ENCODE peak calls at places on chromosomes 7 and 10, in eight cellular contexts. F is adrenal gland, T is AG10803, K is lower lobe of right lung, R is coronary artery, I is AG09319, X is B cell, M is thyroid gland. J is an unnamed sample.

GRCh38 chr7:36391436-36392198 is 2.0 kb downstream of the ANLN start:
- DNase-seq in F (no peak), X (no peak), R (no peak), T (no peak), I (no peak), M (no peak), K (no peak), J (no peak)

GRCh38 chr10:7251696-7252465 is 159.0 kb downstream of the SFMBT2 start:
- DNase-seq in R (no peak), X (no peak), M (no peak), F (peak; percentile 70), T (no peak), I (no peak), K (no peak), J (no peak)

GRCh38 chr7:55563596-55564325 is 8.5 kb downstream of the VOPP1 start:
- DNase-seq in T (no peak), K (no peak), X (no peak), F (no peak), M (no peak), I (no peak), R (no peak), J (no peak)

GRCh38 chr10:6347391-6347951 is 144.7 kb downstream of the PFKFB3 start:
- DNase-seq in F (peak; percentile 26), X (peak; percentile 70), T (peak; percentile 56), M (peak; percentile 13), I (no peak), R (no peak), K (no peak), J (peak; percentile 56)

GRCh38 chr10:80544316-80544953 is 6.7 kb downstream of the SH2D4B start:
- DNase-seq in R (no peak), F (no peak), T (no peak), M (no peak), K (no peak), I (no peak), X (no peak), J (peak; percentile 68)

GRCh38 chr10:34817586-34817985 is 2.5 kb upstream of the PARD3 start:
- DNase-seq in R (no peak), X (no peak), T (no peak), F (no peak), M (no peak), K (no peak), I (no peak), J (no peak)

GRCh38 chr10:29583674-29584073 is 51.1 kb downstream of the SVIL start:
- DNase-seq in F (no peak), M (no peak), K (no peak), I (no peak), X (no peak), T (no peak), R (no peak), J (no peak)

GRCh38 chr10:102796407-102797176 is 40.6 kb downstream of the CYP17A1 start:
- DNase-seq in R (peak; percentile 92), I (no peak), K (peak; percentile 81), F (peak; percentile 94), X (peak; percentile 56), T (peak; percentile 63), M (peak; percentile 83), J (no peak)

GRCh38 chr10:43093423-43094090 is 16.7 kb downstream of the RET start:
- DNase-seq in T (no peak), K (no peak), X (no peak), F (no peak), R (no peak), M (no peak), I (no peak), J (no peak)

GRCh38 chr10:1870491-1870890 is 133.2 kb upstream of the ADARB2 start:
- DNase-seq in K (no peak), R (no peak), I (no peak), M (no peak), X (no peak), T (no peak), F (no peak), J (no peak)

GRCh38 chr10:42865716-42866114 is 83.1 kb downstream of the BMS1 start:
- DNase-seq in R (no peak), X (no peak), F (no peak), I (no peak), T (no peak), K (no peak), M (no peak), J (no peak)

GRCh38 chr7:16171928-16172327 is 249.4 kb downstream of the CRPPA start:
- DNase-seq in I (no peak), M (no peak), R (no peak), T (no peak), K (no peak), F (no peak), X (no peak), J (no peak)

GRCh38 chr7:151339651-151340377 is 1.8 kb upstream of the NUB1 start:
- DNase-seq in R (no peak), M (no peak), F (no peak), K (no peak), I (no peak), T (no peak), X (peak; percentile 43), J (peak; percentile 38)

GRCh38 chr7:151342102-151342646 is 562 bp downstream of the NUB1 start:
- DNase-seq in I (no peak), X (peak; percentile 61), K (no peak), F (no peak), T (no peak), M (no peak), R (no peak), J (no peak)

GRCh38 chr7:151342811-151343210 is 1.2 kb downstream of the NUB1 start:
- DNase-seq in T (no peak), F (peak; percentile 12), I (no peak), K (no peak), M (no peak), X (peak; percentile 11), R (no peak), J (peak; percentile 23)

GRCh38 chr7:151341357-151342101 is at the start of gene NUB1:
- DNase-seq in F (peak; percentile 95), X (peak; percentile 94), M (peak; percentile 90), I (peak; percentile 39), T (peak; percentile 73), R (peak; percentile 94), K (peak; percentile 94), J (peak; percentile 98)

GRCh38 chr7:151340794-151341356 is 737 bp upstream of the NUB1 start:
- DNase-seq in F (no peak), T (no peak), I (no peak), R (no peak), M (no peak), X (peak; percentile 11), K (no peak), J (peak; percentile 30)
- TF ChIP-seq CTCF in F (peak; percentile 29), T (no peak), I (no peak), R (no peak), M (no peak), X (no peak), K (peak; percentile 13), J (no peak)

DNA sequence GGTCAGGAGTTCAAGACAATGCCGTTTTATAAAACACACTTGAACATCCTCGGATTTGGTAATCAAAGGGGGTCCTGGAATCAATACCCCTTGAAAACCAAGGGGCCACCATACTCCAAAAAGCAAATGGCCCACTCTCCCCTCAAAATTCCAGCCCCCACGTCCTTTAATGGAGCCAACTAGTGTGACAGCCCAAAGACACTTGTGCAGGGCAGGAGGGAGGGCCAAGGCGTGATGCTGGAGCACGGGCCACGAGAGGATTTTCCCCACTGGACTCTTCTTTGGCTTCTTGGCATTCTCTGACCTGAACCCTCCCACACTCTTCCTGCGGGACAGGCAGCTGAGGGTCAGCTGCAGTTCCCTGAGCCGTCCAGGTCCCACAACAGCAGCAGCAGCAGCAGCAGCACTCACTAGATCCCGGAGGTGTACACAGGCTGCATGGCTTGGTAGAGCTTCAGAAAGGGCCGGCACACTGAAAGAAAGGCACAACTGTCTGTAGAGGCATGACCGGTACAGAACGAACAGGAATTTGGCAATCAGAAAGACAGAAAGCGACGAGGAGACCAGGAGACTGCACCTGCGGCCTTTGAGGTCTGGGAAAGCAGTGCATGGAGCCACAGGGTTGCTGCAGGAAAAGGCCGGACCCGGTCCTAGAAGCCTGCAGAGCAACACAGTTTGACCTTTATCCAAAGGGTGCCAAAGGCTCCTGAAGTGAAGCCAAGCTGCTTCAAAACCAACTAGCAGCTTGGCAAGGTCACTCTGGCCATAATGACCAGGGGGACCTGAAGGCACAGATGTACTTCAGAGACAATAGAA is 168.2 kb downstream of the TNS3 start:
- DNase-seq in F (no peak), R (peak; percentile 61), X (no peak), I (no peak), K (no peak), T (no peak), M (no peak), J (peak; percentile 59)
- TF ChIP-seq CTCF in F (no peak), R (no peak), X (no peak), I (no peak), K (no peak), T (no peak), M (no peak), J (no peak)

GRCh38 chr7:74707216-74707615 is 49.7 kb downstream of the GTF2I start:
- DNase-seq in M (no peak), T (no peak), F (no peak), I (no peak), R (no peak), X (no peak), K (no peak), J (no peak)

GRCh38 chr7:74708569-74709275 is 51.2 kb downstream of the GTF2I start:
- DNase-seq in M (no peak), T (no peak), F (no peak), I (no peak), R (no peak), K (no peak), X (no peak), J (no peak)

GRCh38 chr7:74713567-74713966 is 56.0 kb downstream of the GTF2I start:
- DNase-seq in M (no peak), X (no peak), F (no peak), I (no peak), R (no peak), K (no peak), T (no peak), J (no peak)

GRCh38 chr7:74709880-74710671 is 52.6 kb downstream of the GTF2I start:
- DNase-seq in F (no peak), M (no peak), X (no peak), R (no peak), I (no peak), T (no peak), K (no peak), J (no peak)
- TF ChIP-seq CTCF in F (no peak), M (no peak), X (peak; percentile 26), R (no peak), I (no peak), T (no peak), K (no peak), J (no peak)

GRCh38 chr10:89219512-89220218 is 12.5 kb upstream of the CH25H start:
- DNase-seq in T (no peak), I (no peak), K (peak; percentile 51), F (peak; percentile 22), R (no peak), M (peak; percentile 27), X (no peak), J (no peak)

GRCh38 chr10:89228962-89229361 is 21.8 kb upstream of the CH25H start:
- DNase-seq in X (no peak), K (no peak), R (no peak), T (no peak), F (no peak), M (no peak), I (no peak), J (no peak)

GRCh38 chr10:89221919-89222318 is 14.8 kb upstream of the CH25H start:
- DNase-seq in K (no peak), F (no peak), X (no peak), T (peak; percentile 64), R (no peak), I (no peak), M (no peak), J (no peak)

GRCh38 chr10:89228136-89228535 is 21.0 kb upstream of the CH25H start:
- DNase-seq in K (no peak), T (no peak), M (no peak), X (no peak), I (no peak), R (no peak), F (no peak), J (no peak)

GRCh38 chr10:89224697-89225443 is 17.8 kb upstream of the CH25H start:
- DNase-seq in X (peak; percentile 35), F (no peak), M (peak; percentile 45), K (peak; percentile 68), R (no peak), I (no peak), T (no peak), J (no peak)
- TF ChIP-seq CTCF in X (peak; percentile 15), F (no peak), M (no peak), K (peak; percentile 53), R (no peak), I (peak; percentile 21), T (peak; percentile 28), J (no peak)